ENCODE peak calls at places on chromosomes 6 and 20, in five cellular contexts. Q is GM12865, B is fibroblast of the aortic adventitia, L is cardiac muscle cell, V is WTC11. E is an unnamed sample.

GRCh38 chr6:130529569-130530149 is 163.8 kb downstream of the TMEM200A start:
- DNase-seq in Q (no peak), B (no peak), L (no peak), V (no peak), E (no peak)

GRCh38 chr6:52020961-52021570 is 66.3 kb downstream of the PKHD1 start:
- DNase-seq in Q (peak), B (peak), L (peak), V (no peak), E (no peak)

GRCh38 chr20:58790440-58790839 is 60.3 kb downstream of the GNAS-AS1 start:
- DNase-seq in Q (peak), B (no peak), L (no peak), V (no peak), E (no peak)

GRCh38 chr6:75775219-75775618 is 26.2 kb downstream of the MYO6 start:
- DNase-seq in Q (no peak), B (no peak), L (peak), V (no peak), E (no peak)

GRCh38 chr6:25012657-25013056 is 76.9 kb upstream of the RIPOR2 start:
- DNase-seq in Q (no peak), B (peak), L (no peak), V (no peak), E (no peak)

GRCh38 chr6:34324738-34325444 is 67.6 kb downstream of the NUDT3 start:
- DNase-seq in Q (no peak), B (peak), L (peak), V (no peak), E (no peak)

GRCh38 chr6:132812255-132812732 is 2.1 kb upstream of the RPS12 start:
- DNase-seq in Q (peak), B (peak), L (no peak), V (no peak), E (no peak)

GRCh38 chr20:528923-529594 is 14.5 kb downstream of the CSNK2A1 start:
- DNase-seq in Q (no peak), B (peak), L (no peak), V (no peak), E (no peak)

GRCh38 chr6:132797975-132798819 is at the start of gene SLC18B1:
- DNase-seq in Q (peak), B (peak), L (peak), V (peak), E (peak)

GRCh38 chr20:39089797-39090196 is 127.7 kb downstream of the DHX35 start:
- DNase-seq in Q (no peak), B (no peak), L (no peak), V (no peak), E (no peak)

GRCh38 chr20:62979310-62979709 is 26.8 kb downstream of the SLC17A9 start:
- DNase-seq in Q (no peak), B (no peak), L (no peak), V (no peak), E (no peak)

GRCh38 chr6:116561377-116562018 is 7.9 kb downstream of the CALHM4 start:
- DNase-seq in Q (peak), B (peak), L (peak), V (peak), E (no peak)

GRCh38 chr6:67102743-67103142 is 1395.7 kb upstream of the EYS start:
- DNase-seq in Q (no peak), B (no peak), L (no peak), V (no peak), E (no peak)

GRCh38 chr6:146650799-146651481 is 52.2 kb downstream of the ADGB start:
- DNase-seq in Q (peak), B (peak), L (no peak), V (no peak), E (peak)

GRCh38 chr6:33613794-33614166 is 7.3 kb upstream of the ITPR3 start:
- DNase-seq in Q (no peak), B (peak), L (no peak), V (no peak), E (no peak)

GRCh38 chr6:145735356-145736165 is at the start of gene EPM2A:
- DNase-seq in Q (peak), B (peak), L (peak), V (peak), E (peak)

GRCh38 chr20:57389695-57390603 is 1.2 kb upstream of the RBM38 start:
- DNase-seq in Q (peak), B (no peak), L (no peak), V (peak), E (peak)

GRCh38 chr6:169406794-169407193 is 153.1 kb upstream of the THBS2 start:
- DNase-seq in Q (no peak), B (peak), L (no peak), V (no peak), E (no peak)

GRCh38 chr20:6173481-6173880 is 50.7 kb upstream of the FERMT1 start:
- DNase-seq in Q (no peak), B (no peak), L (no peak), V (no peak), E (no peak)

GRCh38 chr6:37222992-37223391 is 34.6 kb upstream of the TBC1D22B start:
- DNase-seq in Q (no peak), B (no peak), L (no peak), V (no peak), E (no peak)

GRCh38 chr6:37230104-37230503 is 27.5 kb upstream of the TBC1D22B start:
- DNase-seq in Q (no peak), B (no peak), L (no peak), V (no peak), E (no peak)

GRCh38 chr6:37222125-37222967 is 35.2 kb upstream of the TBC1D22B start:
- DNase-seq in Q (peak), B (peak), L (peak), V (peak), E (peak)

GRCh38 chr6:37221585-37222124 is 35.9 kb upstream of the TBC1D22B start:
- DNase-seq in Q (no peak), B (no peak), L (no peak), V (no peak), E (no peak)

GRCh38 chr6:37225350-37226169 is 32.0 kb upstream of the TBC1D22B start:
- DNase-seq in Q (no peak), B (no peak), L (no peak), V (no peak), E (no peak)
- TF ChIP-seq CTCF in Q (no peak), B (no peak), L (no peak), V (no peak), E (no peak)

DNA sequence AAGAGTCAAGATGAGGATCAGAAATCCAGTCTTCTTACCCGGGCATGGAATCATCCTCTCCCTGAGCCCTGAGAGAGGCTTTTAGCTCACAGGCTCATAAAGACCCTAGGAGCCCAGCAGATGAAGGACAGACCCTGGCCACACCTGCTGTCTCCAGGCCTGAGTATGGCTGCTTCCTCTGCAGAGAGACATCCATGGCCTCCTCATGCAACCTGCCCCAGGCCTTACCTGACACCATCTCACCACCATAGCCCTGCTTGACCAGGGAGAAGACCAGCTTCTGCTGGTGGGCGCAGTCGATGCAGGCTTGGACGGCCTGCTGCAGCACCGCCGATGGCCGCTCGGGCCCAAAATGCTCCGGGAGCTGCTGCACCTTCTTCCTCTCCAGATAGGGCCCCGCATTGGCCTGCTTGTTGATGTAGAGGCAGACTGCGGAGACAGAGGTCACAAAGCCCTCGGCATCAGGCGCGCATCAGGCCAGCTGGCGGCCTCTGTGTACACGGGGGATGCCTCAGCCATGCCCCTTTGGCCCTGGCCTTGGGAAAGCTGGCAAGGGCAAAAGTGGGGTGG is 77.6 kb downstream of the SCML4 start:
- DNase-seq in Q (no peak), B (no peak), L (no peak), V (no peak), E (no peak)
- TF ChIP-seq CTCF in Q (no peak), B (no peak), L (no peak), V (no peak), E (no peak)

GRCh38 chr6:170554888-170555137 is 644 bp downstream of the TBP start:
- DNase-seq in Q (no peak), B (no peak), L (no peak), V (no peak), E (no peak)

GRCh38 chr6:170554086-170554887 is at the start of gene TBP:
- DNase-seq in Q (peak), B (peak), L (peak), V (peak), E (peak)

GRCh38 chr6:170555305-170555704 is 1.1 kb downstream of the TBP start:
- DNase-seq in Q (no peak), B (no peak), L (no peak), V (no peak), E (no peak)

GRCh38 chr6:170553686-170554085 is 483 bp upstream of the TBP start:
- DNase-seq in Q (no peak), B (peak), L (peak), V (peak), E (no peak)

GRCh38 chr6:170552765-170553685 is at the start of gene PSMB1:
- DNase-seq in Q (peak), B (peak), L (peak), V (peak), E (peak)
- TF ChIP-seq CTCF in Q (no peak), B (no peak), L (no peak), V (no peak), E (no peak)

GRCh38 chr6:102799051-102799450 is 1405.5 kb downstream of the GRIK2 start:
- DNase-seq in Q (no peak), B (no peak), L (no peak), V (no peak), E (no peak)

GRCh38 chr6:102793752-102794151 is 1400.2 kb downstream of the GRIK2 start:
- DNase-seq in Q (no peak), B (no peak), L (no peak), V (no peak), E (no peak)

GRCh38 chr6:102798631-102799030 is 1405.1 kb downstream of the GRIK2 start:
- DNase-seq in Q (no peak), B (no peak), L (peak), V (peak), E (no peak)
- TF ChIP-seq CTCF in Q (no peak), B (no peak), L (no peak), V (no peak), E (no peak)

DNA sequence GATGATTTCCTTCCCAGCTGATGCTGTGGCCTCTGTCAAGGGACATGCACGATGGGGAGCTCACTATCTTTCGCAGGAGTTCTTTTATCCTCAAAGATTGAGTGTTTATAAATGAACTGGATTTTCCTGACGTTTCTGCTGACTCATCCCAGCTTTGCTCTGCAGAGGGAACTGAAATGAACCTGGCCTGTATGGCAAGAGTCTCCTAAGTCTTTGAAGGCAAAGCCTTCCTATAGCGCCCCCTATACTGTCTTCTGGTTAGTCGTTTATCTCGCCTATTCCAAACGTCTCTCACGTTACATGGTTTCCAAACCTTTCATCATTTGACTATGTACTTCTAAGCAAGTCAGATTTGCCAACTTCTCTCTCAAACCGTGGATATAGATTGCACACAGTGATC is 565.3 kb downstream of the KIF16B start:
- DNase-seq in Q (no peak), B (no peak), L (no peak), V (no peak), E (no peak)
- TF ChIP-seq CTCF in Q (no peak), B (no peak), L (no peak), V (peak), E (no peak)

DNA sequence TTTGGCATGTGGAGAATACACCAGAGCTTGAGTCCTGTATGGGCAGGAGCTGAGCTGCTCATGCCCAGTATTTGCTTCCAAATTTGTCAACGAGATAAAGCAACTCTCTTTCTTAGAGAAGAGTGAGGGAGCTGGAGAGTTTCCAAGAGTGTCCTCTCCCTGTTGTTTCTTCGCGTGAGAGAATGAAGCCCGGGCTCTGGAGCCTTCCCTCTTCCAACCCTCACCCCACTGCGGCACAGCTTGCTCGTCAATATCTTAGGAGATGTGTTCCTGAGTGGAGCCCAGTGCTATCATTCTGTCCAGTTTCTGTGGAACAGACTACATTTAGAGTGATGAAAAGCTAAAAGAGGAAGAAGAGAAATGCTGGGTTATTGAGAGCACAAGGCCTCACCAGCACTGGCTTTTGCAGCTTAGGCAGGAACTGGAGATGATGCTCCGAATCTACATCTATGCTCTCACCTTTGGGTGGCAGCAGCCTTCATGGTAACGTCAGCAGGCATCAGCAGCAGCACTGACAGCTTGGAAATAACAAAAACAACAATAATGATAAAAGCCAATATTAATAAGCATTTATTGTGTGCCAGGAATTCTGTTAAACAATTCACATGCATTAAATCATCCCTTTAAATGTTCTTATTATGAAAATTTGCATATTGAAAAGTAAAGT is 66.5 kb upstream of the TFB1M start:
- DNase-seq in Q (no peak), B (no peak), L (no peak), V (no peak), E (no peak)
- TF ChIP-seq CTCF in Q (no peak), B (no peak), L (no peak), V (no peak), E (no peak)

GRCh38 chr20:56205350-56205749 is 43.2 kb upstream of the MC3R start:
- DNase-seq in Q (no peak), B (no peak), L (no peak), V (no peak), E (no peak)

GRCh38 chr20:56204206-56204605 is 44.3 kb upstream of the MC3R start:
- DNase-seq in Q (no peak), B (no peak), L (no peak), V (no peak), E (no peak)

GRCh38 chr20:56195946-56196345 is 52.6 kb upstream of the MC3R start:
- DNase-seq in Q (no peak), B (no peak), L (no peak), V (no peak), E (no peak)

GRCh38 chr20:56202493-56203077 is 45.9 kb upstream of the MC3R start:
- DNase-seq in Q (no peak), B (peak), L (no peak), V (no peak), E (no peak)

GRCh38 chr20:56200456-56200855 is 48.1 kb upstream of the MC3R start:
- DNase-seq in Q (peak), B (no peak), L (no peak), V (no peak), E (no peak)
- TF ChIP-seq CTCF in Q (peak), B (no peak), L (no peak), V (no peak), E (peak)

DNA sequence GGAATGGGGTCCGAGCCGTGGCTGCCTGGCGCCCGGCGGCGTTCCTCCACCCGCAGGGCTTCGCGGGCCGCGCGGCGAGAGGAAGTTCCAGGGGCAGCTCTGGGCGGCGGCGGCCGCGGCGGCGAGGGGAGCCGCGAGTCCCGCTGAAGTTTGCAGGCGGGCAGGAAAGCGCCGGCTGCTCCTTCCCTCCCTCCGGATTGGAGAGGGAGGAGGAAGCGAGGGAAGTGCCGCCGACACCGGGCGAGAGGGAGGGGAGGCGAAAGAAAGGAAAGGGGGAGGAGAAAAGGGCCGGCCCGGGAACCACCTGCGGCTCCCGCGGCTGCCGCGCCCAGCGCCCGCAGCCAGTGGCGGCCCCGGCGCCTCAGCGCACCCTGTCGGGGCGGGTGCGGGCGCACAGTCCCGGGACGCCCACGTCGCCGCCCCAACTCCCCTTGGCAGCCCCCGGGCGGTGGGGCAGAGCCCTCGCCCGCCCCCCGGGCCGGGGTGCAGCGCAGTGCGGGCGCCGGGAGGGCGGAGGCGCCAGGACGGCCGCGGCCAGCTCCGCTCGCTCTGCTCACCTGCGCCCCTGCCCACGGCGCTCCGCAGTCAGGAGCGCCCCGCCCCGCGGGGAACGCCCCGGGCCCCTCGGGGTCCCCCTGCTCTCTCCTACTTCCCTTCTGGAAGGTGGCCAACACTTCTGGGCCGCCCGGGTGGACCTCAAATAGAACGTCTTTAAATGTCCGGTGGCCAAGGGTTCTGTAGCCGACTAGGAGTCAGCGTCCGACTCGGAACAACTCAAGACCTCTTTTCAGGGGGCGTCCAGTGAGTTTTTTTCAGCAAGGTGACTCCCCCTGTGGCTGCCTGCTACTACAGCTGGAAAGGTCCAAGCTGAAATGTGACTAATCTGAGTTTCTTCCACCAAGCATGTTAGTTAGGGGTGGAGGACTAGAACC is 80.3 kb upstream of the CCDC28A start:
- DNase-seq in Q (peak), B (peak), L (peak), V (peak), E (peak)
- TF ChIP-seq CTCF in Q (peak), B (no peak), L (no peak), V (no peak), E (no peak)

E was measured in GM06990.